ENCODE peak calls at places on chromosomes 1 and 21, in four cellular contexts. Q is activated CD4-positive, CD25-positive, alpha-beta regulatory T cell treated with anti-CD3 and anti-CD28 coated beads, Interleukin-2, amount 50 U/mL, for 72 hours; M is HCT116; V is activated gamma-delta T cell treated with anti-CD3 and anti-CD28 coated beads, Interleukin-2, amount 50 U/mL, for 16 hours. L is an unnamed sample.
A peak's percentile ranks its signal among the peaks of the same experiment; 100 is the strongest.

GRCh38 chr1:208216806-208217205 is 27.4 kb downstream of the PLXNA2 start:
- DNase-seq in Q (no peak), M (no peak), V (no peak), L (no peak)

GRCh38 chr1:117572546-117572945 is 33.3 kb upstream of the TENT5C start:
- DNase-seq in Q (no peak), M (no peak), V (no peak), L (no peak)

GRCh38 chr1:1431845-1432565 is 3.5 kb upstream of the VWA1 start:
- DNase-seq in Q (no peak), M (no peak), V (no peak), L (no peak)

GRCh38 chr1:9687120-9687875 is 35.8 kb downstream of the PIK3CD start:
- DNase-seq in Q (peak; percentile 61), M (no peak), V (peak; percentile 69), L (no peak)

GRCh38 chr1:31145581-31146117 is 80.1 kb upstream of the PUM1 start:
- DNase-seq in Q (no peak), M (no peak), V (no peak), L (no peak)

GRCh38 chr1:227403535-227403934 is 85.2 kb upstream of the CDC42BPA start:
- DNase-seq in Q (no peak), M (no peak), V (no peak), L (no peak)

GRCh38 chr1:218425647-218426342 is 80.7 kb downstream of the TGFB2 start:
- DNase-seq in Q (no peak), M (no peak), V (no peak), L (no peak)

GRCh38 chr1:147700042-147700711 is 29.9 kb upstream of the ACP6 start:
- DNase-seq in Q (no peak), M (peak; percentile 36), V (peak; percentile 35), L (no peak)

GRCh38 chr1:156124557-156125483 is 10.3 kb downstream of the LMNA start:
- DNase-seq in Q (no peak), M (no peak), V (no peak), L (no peak)

GRCh38 chr1:184792450-184792969 is 37.9 kb upstream of the EDEM3 start:
- DNase-seq in Q (no peak), M (peak; percentile 75), V (no peak), L (peak; percentile 69)

GRCh38 chr1:234780531-234781162 is 170.7 kb upstream of the IRF2BP2 start:
- DNase-seq in Q (no peak), M (no peak), V (no peak), L (no peak)

GRCh38 chr21:41647806-41648561 is 118.9 kb downstream of the RIPK4 start:
- DNase-seq in Q (no peak), M (no peak), V (no peak), L (no peak)

GRCh38 chr1:151716771-151717631 is at the start of gene CELF3:
- DNase-seq in Q (no peak), M (no peak), V (no peak), L (no peak)

GRCh38 chr1:234519506-234519905 is 40.5 kb upstream of the TARBP1 start:
- DNase-seq in Q (no peak), M (no peak), V (no peak), L (no peak)

GRCh38 chr1:114105401-114105979 is 48.2 kb downstream of the SYT6 start:
- DNase-seq in Q (no peak), M (no peak), V (no peak), L (no peak)

GRCh38 chr1:227318852-227319607 is 738 bp upstream of the CDC42BPA start:
- DNase-seq in Q (no peak), M (no peak), V (no peak), L (no peak)

GRCh38 chr1:3012511-3013291 is 8.6 kb upstream of the ACTRT2 start:
- DNase-seq in Q (peak; percentile 70), M (no peak), V (peak; percentile 17), L (no peak)

GRCh38 chr1:111750856-111751255 is 4.8 kb upstream of the DDX20 start:
- DNase-seq in Q (no peak), M (no peak), V (no peak), L (no peak)

GRCh38 chr1:51969038-51969705 is 21.3 kb downstream of the RAB3B start:
- DNase-seq in Q (no peak), M (no peak), V (no peak), L (peak; percentile 56)

GRCh38 chr1:152107984-152108898 is 7.0 kb downstream of the TCHH start:
- DNase-seq in Q (no peak), M (peak; percentile 63), V (no peak), L (no peak)

GRCh38 chr1:15965228-15965767 is 10.6 kb downstream of the ZBTB17 start:
- DNase-seq in Q (no peak), M (no peak), V (no peak), L (no peak)

GRCh38 chr21:18070392-18070791 is 174.2 kb upstream of the CHODL start:
- DNase-seq in Q (no peak), M (no peak), V (no peak), L (no peak)

GRCh38 chr1:233912447-233912846 is 8.0 kb downstream of the SLC35F3 start:
- DNase-seq in Q (no peak), M (no peak), V (no peak), L (no peak)

GRCh38 chr1:160432371-160432786 is 32.0 kb downstream of the VANGL2 start:
- DNase-seq in Q (no peak), M (no peak), V (no peak), L (no peak)

GRCh38 chr1:7403265-7404045 is 367.6 kb upstream of the VAMP3 start:
- DNase-seq in Q (no peak), M (no peak), V (no peak), L (no peak)

GRCh38 chr1:6827081-6827480 is 41.8 kb downstream of the CAMTA1 start:
- DNase-seq in Q (no peak), M (no peak), V (no peak), L (no peak)

GRCh38 chr1:39204441-39205081 is at the start of gene MACF1:
- DNase-seq in Q (no peak), M (no peak), V (no peak), L (no peak)

GRCh38 chr1:44723496-44724407 is 7.2 kb downstream of the RNU5D-1 start:
- DNase-seq in Q (no peak), M (no peak), V (peak; percentile 20), L (no peak)

GRCh38 chr1:70429219-70429618 is 18.2 kb downstream of the CTH start:
- DNase-seq in Q (no peak), M (no peak), V (no peak), L (no peak)

GRCh38 chr1:244730153-244730933 is 77.4 kb downstream of the DESI2 start:
- DNase-seq in Q (peak; percentile 36), M (no peak), V (no peak), L (no peak)

GRCh38 chr21:45413922-45414321 is 9.0 kb downstream of the COL18A1 start:
- DNase-seq in Q (no peak), M (no peak), V (no peak), L (no peak)

GRCh38 chr21:16942703-16943102 is 570.1 kb upstream of the CXADR start:
- DNase-seq in Q (no peak), M (no peak), V (no peak), L (no peak)

GRCh38 chr1:183600136-183600535 is 9.9 kb upstream of the NCF2 start:
- DNase-seq in Q (no peak), M (no peak), V (no peak), L (no peak)

L was measured in Panc1.